ENCODE peak calls at places on chromosome 18, in seven cellular contexts. B is left ventricle myocardium inferior; N is aorta; F is endodermal cell; D is naive thymus-derived CD4-positive, alpha-beta T cell; U is kidney epithelial cell; R is GM23248. P is an unnamed sample. For H3K27me3, the result is how much of the 10 kb centered on the place peaks cover.

GRCh38 chr18:42114310-42114943 is 159.4 kb downstream of the PIK3C3 start:
- DNase-seq in N (peak), F (peak), B (peak), U (peak), R (peak), D (peak), P (peak)

GRCh38 chr18:24586662-24587360 is 126.4 kb downstream of the HRH4 start:
- DNase-seq in N (no peak), U (no peak), F (no peak), B (no peak), D (no peak), R (no peak), P (no peak)

GRCh38 chr18:21741511-21742322 is 1.1 kb downstream of the MIB1 start:
- DNase-seq in U (no peak), B (peak), R (peak), F (peak), D (peak), N (peak), P (peak)

GRCh38 chr18:55401638-55402191 is 186.3 kb downstream of the TCF4 start:
- DNase-seq in D (no peak), N (peak), F (peak), B (no peak), R (peak), U (no peak), P (peak)

GRCh38 chr18:6405237-6406074 is 9.3 kb downstream of the L3MBTL4 start:
- DNase-seq in N (no peak), D (no peak), F (no peak), B (no peak), U (no peak), R (peak), P (no peak)

GRCh38 chr18:13464432-13465125 is 246.0 kb downstream of the LDLRAD4 start:
- DNase-seq in F (peak), N (peak), U (no peak), R (no peak), D (peak), B (peak), P (no peak)

GRCh38 chr18:3148930-3149535 is 70.7 kb downstream of the MYOM1 start:
- DNase-seq in F (no peak), N (no peak), B (no peak), U (no peak), R (peak), D (no peak), P (peak)

GRCh38 chr18:78793313-78793712 is 186.3 kb upstream of the SALL3 start:
- DNase-seq in N (no peak), B (no peak), D (no peak), R (no peak), U (no peak), F (peak), P (no peak)

GRCh38 chr18:46341989-46342525 is 237.9 kb downstream of the HAUS1 start:
- DNase-seq in B (no peak), R (no peak), N (no peak), F (no peak), U (no peak), D (no peak), P (no peak)
- H3K27me3 ChIP-seq in B (under half), R (under half), N (under half), F (under half), U (under half), D (under half), P (under half)

GRCh38 chr18:23121133-23121532 is 14.2 kb upstream of the CABLES1 start:
- DNase-seq in F (peak), U (no peak), D (no peak), R (no peak), B (no peak), N (no peak), P (no peak)

GRCh38 chr18:23131693-23132319 is 3.5 kb upstream of the CABLES1 start:
- DNase-seq in R (peak), N (no peak), B (no peak), U (no peak), D (peak), F (peak), P (peak)

GRCh38 chr18:23127145-23127544 is 8.1 kb upstream of the CABLES1 start:
- DNase-seq in D (no peak), R (peak), U (no peak), N (no peak), B (no peak), F (no peak), P (no peak)

GRCh38 chr18:23129355-23130002 is 5.8 kb upstream of the CABLES1 start:
- DNase-seq in F (no peak), R (no peak), N (no peak), U (no peak), B (no peak), D (no peak), P (no peak)

DNA sequence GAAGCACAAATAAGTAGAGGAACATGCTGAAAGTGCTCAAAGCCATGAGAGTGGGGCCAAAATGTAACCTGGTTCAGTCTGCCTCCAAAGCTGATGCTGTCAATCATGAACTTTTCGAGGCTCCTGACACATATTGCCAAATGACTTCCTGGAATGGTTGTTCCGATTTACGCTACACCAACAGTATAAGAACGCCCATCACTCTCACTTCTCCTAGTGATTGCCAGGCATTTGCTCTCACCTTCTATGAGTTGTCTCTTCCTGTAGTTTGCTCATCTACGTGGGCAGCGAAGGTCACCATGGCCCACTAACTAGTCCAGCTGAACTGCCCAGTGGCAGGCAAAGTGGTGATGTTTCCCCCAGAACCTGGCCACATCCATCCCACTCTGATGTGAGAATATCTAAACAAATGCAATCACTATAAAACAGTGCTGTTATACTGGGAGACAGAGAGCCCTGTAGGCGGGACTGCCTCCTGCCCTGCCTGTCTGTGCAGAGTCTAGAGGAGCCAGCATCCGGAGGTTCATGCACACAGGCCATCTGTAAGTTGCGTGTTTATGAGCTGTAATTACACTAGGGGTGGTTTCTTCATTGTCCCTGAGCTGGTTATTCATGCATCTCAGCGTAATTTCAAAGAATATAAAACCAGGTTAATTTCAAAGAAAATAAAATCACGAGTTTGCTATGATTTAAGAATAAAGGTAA is 8.8 kb upstream of the CABLES1 start:
- DNase-seq in D (no peak), B (no peak), R (peak), U (no peak), N (no peak), F (no peak), P (no peak)
- H3K27me3 ChIP-seq in D (under half), B (under half), R (under half), U (under half), N (under half), F (under half), P (under half)

DNA sequence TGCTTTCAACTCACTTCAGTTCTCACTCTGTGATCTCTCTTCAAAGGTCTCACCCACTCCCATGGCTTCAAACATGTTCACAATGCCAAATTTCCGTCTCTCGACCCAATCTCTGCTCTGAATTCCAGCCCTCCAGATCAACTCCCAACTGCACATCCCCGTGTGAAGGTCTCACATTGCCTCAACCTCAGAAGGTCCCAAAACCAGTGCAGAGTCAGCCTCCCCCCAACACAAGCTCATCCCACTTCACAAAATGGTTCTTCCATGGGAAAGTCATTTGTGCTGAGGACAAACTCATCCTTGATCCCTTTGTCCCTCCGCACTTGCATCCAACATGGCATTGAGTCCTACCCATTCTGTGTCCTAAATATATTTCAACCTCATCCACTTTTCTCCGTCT is 31.0 kb upstream of the GNAL start:
- DNase-seq in R (no peak), D (no peak), B (no peak), F (peak), N (no peak), U (no peak), P (no peak)
- H3K27me3 ChIP-seq in R (under half), D (under half), B (half or more), F (under half), N (under half), U (under half), P (under half)

DNA sequence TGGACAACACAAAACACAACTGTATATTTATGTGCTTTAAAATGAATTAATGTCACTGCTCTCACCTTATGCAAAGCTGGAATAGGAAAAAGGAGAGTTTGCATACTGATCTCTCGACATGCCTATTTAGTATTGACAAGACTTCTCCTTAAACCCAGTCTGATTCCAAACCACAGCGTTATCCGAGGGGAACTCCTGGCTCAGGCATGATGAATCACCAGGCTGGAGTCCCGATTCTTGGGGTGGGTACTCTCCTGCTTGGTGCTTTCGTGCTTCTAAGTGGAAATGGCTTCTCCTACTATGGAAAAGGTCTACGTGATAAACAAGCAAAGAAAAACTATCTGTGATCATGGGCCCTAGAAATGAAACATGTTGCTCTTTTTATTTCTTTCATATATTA is 88.9 kb upstream of the SLC35G4 start:
- DNase-seq in B (no peak), U (no peak), N (no peak), R (no peak), F (no peak), D (no peak), P (no peak)
- H3K27me3 ChIP-seq in B (under half), U (under half), N (under half), R (under half), F (under half), D (under half), P (under half)

GRCh38 chr18:34222396-34223163 is 2.1 kb downstream of the NOL4 start:
- DNase-seq in B (peak), R (peak), U (no peak), N (peak), D (no peak), F (peak), P (peak)

GRCh38 chr18:34223893-34224422 is 755 bp downstream of the NOL4 start:
- DNase-seq in R (peak), F (peak), N (no peak), D (no peak), U (no peak), B (no peak), P (no peak)

GRCh38 chr18:34223164-34223892 is 1.4 kb downstream of the NOL4 start:
- DNase-seq in U (no peak), F (peak), N (no peak), R (peak), D (no peak), B (no peak), P (no peak)

GRCh38 chr18:34225218-34225553 is 473 bp upstream of the NOL4 start:
- DNase-seq in R (no peak), D (no peak), F (no peak), N (no peak), B (no peak), U (no peak), P (no peak)

DNA sequence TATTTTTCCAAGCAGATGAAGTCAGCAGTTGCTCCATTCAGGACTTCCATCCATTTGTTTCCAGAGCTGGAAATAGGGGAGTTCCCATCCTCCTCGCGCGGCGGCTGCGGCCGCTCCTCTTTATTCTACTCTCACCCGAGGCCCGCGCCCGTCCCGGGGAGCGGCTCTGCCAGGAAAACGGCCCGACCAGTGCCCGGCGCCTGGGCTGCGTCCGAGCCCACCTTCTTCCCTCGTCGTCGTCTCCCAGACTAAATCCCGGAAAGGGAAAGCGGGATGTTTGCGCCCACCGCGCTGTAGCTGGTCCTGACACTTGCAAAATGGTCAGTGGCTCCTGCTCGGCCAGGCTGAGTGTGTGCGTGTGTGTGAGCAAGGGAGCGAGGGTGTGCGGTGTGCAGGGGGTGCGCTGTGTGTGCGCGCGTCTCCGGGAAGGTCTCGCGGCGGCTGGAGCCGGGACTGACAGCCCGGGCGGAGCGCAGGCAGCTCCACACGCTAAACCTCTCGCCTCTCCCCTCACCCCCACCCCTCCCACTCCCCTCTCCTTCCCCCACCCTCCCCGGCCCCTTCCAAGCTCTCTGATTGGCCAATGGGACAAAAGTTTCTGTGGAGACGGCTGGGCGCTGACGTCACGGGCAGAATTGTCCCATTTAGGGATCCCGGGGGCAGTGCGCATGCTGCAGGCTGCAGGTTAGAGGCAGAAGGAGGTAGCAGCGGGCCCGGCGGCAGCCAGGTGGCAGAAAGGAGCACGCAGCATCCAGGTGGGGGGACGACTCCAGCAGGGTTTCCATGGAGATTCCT is at the start of gene NOL4:
- DNase-seq in D (no peak), N (peak), F (peak), U (peak), B (no peak), R (peak), P (peak)
- H3K27me3 ChIP-seq in D (under half), N (under half), F (half or more), U (under half), B (half or more), R (half or more), P (under half)

GRCh38 chr18:11660691-11661090 is 28.4 kb upstream of the GNAL start:
- DNase-seq in N (no peak), F (peak), B (no peak), D (no peak), R (no peak), U (no peak), P (no peak)
- H3K27me3 ChIP-seq in N (under half), F (under half), B (half or more), D (under half), R (under half), U (under half), P (under half)

P was measured in HAP-1.